ENCODE peak calls at places on chromosomes 11 and 22, in eight cellular contexts. K, H, W, J, V, Y, E and Q are unnamed samples.

GRCh38 chr22:23240639-23241389 is 60.5 kb downstream of the BCR start:
- DNase-seq in K (no peak), H (no peak), W (peak; percentile 77), J (no peak), V (no peak), Y (no peak), E (no peak), Q (no peak)

GRCh38 chr11:31764766-31765165 is 46.4 kb downstream of the PAX6 start:
- DNase-seq in K (no peak), H (no peak), W (no peak), J (no peak), V (no peak), Y (no peak), E (no peak), Q (no peak)

GRCh38 chr22:46737976-46738641 is at the start of gene CERK:
- DNase-seq in K (no peak), H (peak; percentile 82), W (peak; percentile 89), J (peak; percentile 63), V (peak; percentile 57), Y (peak; percentile 36), E (peak; percentile 76), Q (peak; percentile 68)

GRCh38 chr11:9815486-9816136 is 151.7 kb downstream of the SWAP70 start:
- DNase-seq in K (peak; percentile 62), H (no peak), W (no peak), J (no peak), V (no peak), Y (no peak), E (no peak), Q (no peak)

GRCh38 chr22:45421349-45422057 is 8.0 kb downstream of the RIBC2 start:
- DNase-seq in K (no peak), H (no peak), W (no peak), J (no peak), V (no peak), Y (no peak), E (no peak), Q (no peak)

GRCh38 chr22:46671824-46672432 is 51.7 kb downstream of the GRAMD4 start:
- DNase-seq in K (no peak), H (no peak), W (no peak), J (no peak), V (no peak), Y (no peak), E (no peak), Q (no peak)

GRCh38 chr22:35648066-35649025 is at the start of gene APOL6:
- DNase-seq in K (no peak), H (no peak), W (peak; percentile 83), J (peak; percentile 71), V (peak; percentile 12), Y (peak; percentile 76), E (no peak), Q (no peak)

GRCh38 chr11:33168605-33169240 is 7.4 kb upstream of the CSTF3 start:
- DNase-seq in K (no peak), H (no peak), W (no peak), J (no peak), V (no peak), Y (no peak), E (no peak), Q (no peak)

GRCh38 chr11:96393753-96394348 is 4.0 kb downstream of the JRKL start:
- DNase-seq in K (no peak), H (no peak), W (no peak), J (peak; percentile 35), V (no peak), Y (peak; percentile 44), E (no peak), Q (no peak)

GRCh38 chr22:19843857-19844422 is 10.7 kb downstream of the GNB1L start:
- DNase-seq in K (no peak), H (no peak), W (no peak), J (no peak), V (no peak), Y (no peak), E (no peak), Q (no peak)

GRCh38 chr11:117972589-117973445 is 13.4 kb upstream of the IL10RA start:
- DNase-seq in K (no peak), H (no peak), W (no peak), J (no peak), V (no peak), Y (no peak), E (peak; percentile 40), Q (no peak)

GRCh38 chr11:118570787-118571186 is 1.4 kb upstream of the ARCN1 start:
- DNase-seq in K (no peak), H (no peak), W (no peak), J (no peak), V (no peak), Y (no peak), E (no peak), Q (no peak)

GRCh38 chr11:72751293-72752087 is 718 bp downstream of the ARAP1 start:
- DNase-seq in K (no peak), H (no peak), W (no peak), J (no peak), V (no peak), Y (no peak), E (no peak), Q (no peak)

GRCh38 chr11:120985718-120986569 is 38.0 kb upstream of the TBCEL start:
- DNase-seq in K (no peak), H (peak; percentile 24), W (peak; percentile 67), J (peak; percentile 47), V (peak; percentile 2), Y (peak; percentile 15), E (peak; percentile 43), Q (peak; percentile 42)

GRCh38 chr22:48241658-48242057 is 1479.2 kb downstream of the TBC1D22A start:
- DNase-seq in K (no peak), H (no peak), W (peak; percentile 38), J (no peak), V (no peak), Y (no peak), E (peak; percentile 5), Q (no peak)